ENCODE peak calls at places on chromosome 20, in six cellular contexts. One of them, this sample, is unnamed.

GRCh38 chr20:63500902-63501817 is 2.3 kb upstream of the EEF1A2 start:
- DNase-seq in stomach: no peak
- DNase-seq in ovary: peak; percentile 13
- DNase-seq in body of pancreas: no peak
- DNase-seq in GM12878: no peak
- DNase-seq in cardiac muscle cell: no peak
- DNase-seq in this sample: no peak

GRCh38 chr20:7113577-7114466 is 346.3 kb downstream of the BMP2 start:
- DNase-seq in stomach: peak; percentile 28
- DNase-seq in ovary: no peak
- DNase-seq in body of pancreas: peak; percentile 22
- DNase-seq in GM12878: no peak
- DNase-seq in cardiac muscle cell: peak; percentile 74
- DNase-seq in this sample: no peak

GRCh38 chr20:35467339-35468224 is 12.2 kb downstream of the CEP250 start:
- DNase-seq in stomach: no peak
- DNase-seq in ovary: peak; percentile 47
- DNase-seq in body of pancreas: no peak
- DNase-seq in GM12878: no peak
- DNase-seq in cardiac muscle cell: peak; percentile 22
- DNase-seq in this sample: no peak

GRCh38 chr20:44388466-44389023 is 33.0 kb downstream of the HNF4A start:
- DNase-seq in stomach: peak; percentile 59
- DNase-seq in ovary: peak; percentile 69
- DNase-seq in body of pancreas: peak; percentile 56
- DNase-seq in GM12878: no peak
- DNase-seq in cardiac muscle cell: peak; percentile 69
- DNase-seq in this sample: peak; percentile 49

GRCh38 chr20:45459606-45460005 is 9.9 kb upstream of the WFDC2 start:
- DNase-seq in stomach: no peak
- DNase-seq in ovary: no peak
- DNase-seq in body of pancreas: no peak
- DNase-seq in GM12878: no peak
- DNase-seq in cardiac muscle cell: no peak
- DNase-seq in this sample: no peak

GRCh38 chr20:44166008-44166407 is 21.0 kb downstream of the JPH2 start:
- DNase-seq in stomach: no peak
- DNase-seq in ovary: no peak
- DNase-seq in body of pancreas: no peak
- DNase-seq in GM12878: no peak
- DNase-seq in cardiac muscle cell: no peak
- DNase-seq in this sample: no peak

GRCh38 chr20:53883098-53883762 is 187.2 kb downstream of the BCAS1 start:
- DNase-seq in stomach: no peak
- DNase-seq in ovary: no peak
- DNase-seq in body of pancreas: no peak
- DNase-seq in GM12878: no peak
- DNase-seq in cardiac muscle cell: no peak
- DNase-seq in this sample: no peak

GRCh38 chr20:31819083-31819784 is at the start of gene MYLK2:
- DNase-seq in stomach: no peak
- DNase-seq in ovary: no peak
- DNase-seq in body of pancreas: peak; percentile 88
- DNase-seq in GM12878: no peak
- DNase-seq in cardiac muscle cell: no peak
- DNase-seq in this sample: no peak

GRCh38 chr20:54106162-54106561 is 35.8 kb upstream of the BCAS1 start:
- DNase-seq in stomach: no peak
- DNase-seq in ovary: no peak
- DNase-seq in body of pancreas: no peak
- DNase-seq in GM12878: no peak
- DNase-seq in cardiac muscle cell: no peak
- DNase-seq in this sample: no peak

GRCh38 chr20:61353261-61353995 is 101.4 kb downstream of the CDH4 start:
- DNase-seq in stomach: no peak
- DNase-seq in ovary: no peak
- DNase-seq in body of pancreas: no peak
- DNase-seq in GM12878: no peak
- DNase-seq in cardiac muscle cell: no peak
- DNase-seq in this sample: no peak

GRCh38 chr20:64041040-64041780 is 5.2 kb downstream of the C20orf204 start:
- DNase-seq in stomach: no peak
- DNase-seq in ovary: no peak
- DNase-seq in body of pancreas: no peak
- DNase-seq in GM12878: no peak
- DNase-seq in cardiac muscle cell: no peak
- DNase-seq in this sample: no peak

GRCh38 chr20:50577175-50578018 is 67.2 kb downstream of the PTPN1 start:
- DNase-seq in stomach: peak; percentile 86
- DNase-seq in ovary: no peak
- DNase-seq in body of pancreas: peak; percentile 86
- DNase-seq in GM12878: no peak
- DNase-seq in cardiac muscle cell: no peak
- DNase-seq in this sample: peak; percentile 64

GRCh38 chr20:13221673-13222318 is 722 bp downstream of the ISM1 start:
- DNase-seq in stomach: no peak
- DNase-seq in ovary: no peak
- DNase-seq in body of pancreas: peak; percentile 75
- DNase-seq in GM12878: no peak
- DNase-seq in cardiac muscle cell: peak; percentile 83
- DNase-seq in this sample: peak; percentile 40

GRCh38 chr20:57938158-57939108 is 228.6 kb upstream of the PMEPA1 start:
- DNase-seq in stomach: no peak
- DNase-seq in ovary: no peak
- DNase-seq in body of pancreas: no peak
- DNase-seq in GM12878: no peak
- DNase-seq in cardiac muscle cell: no peak
- DNase-seq in this sample: no peak

GRCh38 chr20:16004108-16004854 is 569.0 kb downstream of the KIF16B start:
- DNase-seq in stomach: peak; percentile 70
- DNase-seq in ovary: no peak
- DNase-seq in body of pancreas: no peak
- DNase-seq in GM12878: no peak
- DNase-seq in cardiac muscle cell: peak; percentile 85
- DNase-seq in this sample: no peak

GRCh38 chr20:12466915-12467314 is 541.9 kb upstream of the SPTLC3 start:
- DNase-seq in stomach: no peak
- DNase-seq in ovary: no peak
- DNase-seq in body of pancreas: no peak
- DNase-seq in GM12878: no peak
- DNase-seq in cardiac muscle cell: no peak
- DNase-seq in this sample: no peak

GRCh38 chr20:15767636-15768369 is 805.4 kb downstream of the KIF16B start:
- DNase-seq in stomach: no peak
- DNase-seq in ovary: no peak
- DNase-seq in body of pancreas: no peak
- DNase-seq in GM12878: no peak
- DNase-seq in cardiac muscle cell: no peak
- DNase-seq in this sample: no peak

GRCh38 chr20:62742979-62743776 is 34.5 kb downstream of the NTSR1 start:
- DNase-seq in stomach: no peak
- DNase-seq in ovary: peak; percentile 7
- DNase-seq in body of pancreas: peak; percentile 1
- DNase-seq in GM12878: no peak
- DNase-seq in cardiac muscle cell: no peak
- DNase-seq in this sample: peak; percentile 56

GRCh38 chr20:37366749-37367148 is 20.8 kb downstream of the SRC start:
- DNase-seq in stomach: no peak
- DNase-seq in ovary: no peak
- DNase-seq in body of pancreas: no peak
- DNase-seq in GM12878: no peak
- DNase-seq in cardiac muscle cell: no peak
- DNase-seq in this sample: no peak
- H3K4me3 ChIP-seq in stomach: no peak overlapping the region
- H3K4me3 ChIP-seq in ovary: no peak overlapping the region
- H3K4me3 ChIP-seq in body of pancreas: no peak overlapping the region
- H3K4me3 ChIP-seq in GM12878: peak overlapping the region; percentile 9
- H3K4me3 ChIP-seq in cardiac muscle cell: no peak overlapping the region
- H3K4me3 ChIP-seq in this sample: no peak overlapping the region

DNA sequence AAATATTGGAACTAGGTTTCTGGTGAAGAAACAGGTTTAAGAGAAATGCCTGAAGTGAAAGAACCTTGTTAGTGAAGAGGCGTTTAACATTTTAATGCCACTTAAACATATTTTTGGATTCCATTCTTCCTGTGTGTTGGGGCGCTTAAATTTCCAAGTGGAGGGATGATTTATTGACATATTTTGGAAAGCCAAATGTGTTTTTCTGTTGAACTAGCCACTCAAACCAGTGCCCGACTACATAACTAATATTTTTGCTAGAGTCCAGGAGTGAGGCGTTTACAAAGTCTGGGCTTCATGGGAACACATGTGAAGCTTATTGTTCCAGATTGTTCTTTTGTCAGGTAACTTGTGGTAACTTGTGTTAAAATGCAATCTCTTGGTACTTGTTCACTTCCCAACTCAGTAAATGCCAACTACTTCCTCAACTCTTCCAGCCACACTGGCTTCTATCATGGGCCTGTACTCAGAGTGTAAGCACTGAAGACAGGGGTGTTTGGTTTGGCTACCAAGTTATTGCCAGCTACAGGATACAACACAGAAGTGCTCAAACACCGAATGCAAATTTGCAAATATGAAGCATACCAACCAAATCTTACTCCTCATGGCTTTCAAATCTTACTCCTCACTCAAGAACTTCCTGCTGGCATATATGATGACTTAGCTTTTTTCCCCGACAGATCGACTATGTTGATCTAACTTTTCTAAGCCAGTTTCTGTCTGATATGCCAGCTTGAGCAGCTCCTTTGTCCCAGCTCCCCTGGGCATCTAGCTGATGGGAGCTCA is 2.0 kb upstream of the ZNFX1 start:
- DNase-seq in stomach: no peak
- DNase-seq in ovary: no peak
- DNase-seq in body of pancreas: no peak
- DNase-seq in GM12878: no peak
- DNase-seq in cardiac muscle cell: no peak
- DNase-seq in this sample: no peak
- H3K9me3 ChIP-seq in stomach: peaks cover 12% of the 10 kb centered on the region
- H3K9me3 ChIP-seq in ovary: peaks cover 20% of the 10 kb centered on the region
- H3K9me3 ChIP-seq in body of pancreas: peaks cover 11% of the 10 kb centered on the region
- H3K9me3 ChIP-seq in GM12878: peaks cover 14% of the 10 kb centered on the region
- H3K9me3 ChIP-seq in cardiac muscle cell: no peaks in the 10 kb centered on the region
- H3K9me3 ChIP-seq in this sample: peaks cover 8% of the 10 kb centered on the region

GRCh38 chr20:23047001-23047737 is 2.3 kb downstream of the THBD start:
- DNase-seq in stomach: no peak
- DNase-seq in ovary: no peak
- DNase-seq in body of pancreas: no peak
- DNase-seq in GM12878: no peak
- DNase-seq in cardiac muscle cell: no peak
- DNase-seq in this sample: no peak
- H3K4me3 ChIP-seq in stomach: peak overlapping the region; percentile 66
- H3K4me3 ChIP-seq in ovary: peak overlapping the region; percentile 36
- H3K4me3 ChIP-seq in body of pancreas: no peak overlapping the region
- H3K4me3 ChIP-seq in GM12878: no peak overlapping the region
- H3K4me3 ChIP-seq in cardiac muscle cell: no peak overlapping the region
- H3K4me3 ChIP-seq in this sample: peak overlapping the region; percentile 82

GRCh38 chr20:46501337-46501942 is 11.9 kb downstream of the ZNF334 start:
- DNase-seq in stomach: no peak
- DNase-seq in ovary: no peak
- DNase-seq in body of pancreas: no peak
- DNase-seq in GM12878: no peak
- DNase-seq in cardiac muscle cell: no peak
- DNase-seq in this sample: no peak
- H3K9me3 ChIP-seq in stomach: peaks cover 35% of the 10 kb centered on the region
- H3K9me3 ChIP-seq in ovary: peaks cover 22% of the 10 kb centered on the region
- H3K9me3 ChIP-seq in body of pancreas: peaks cover 37% of the 10 kb centered on the region
- H3K9me3 ChIP-seq in GM12878: peaks cover 13% of the 10 kb centered on the region
- H3K9me3 ChIP-seq in cardiac muscle cell: peaks cover 11% of the 10 kb centered on the region
- H3K9me3 ChIP-seq in this sample: no peaks in the 10 kb centered on the region

GRCh38 chr20:10672579-10673127 is 1.1 kb downstream of the JAG1 start:
- DNase-seq in stomach: peak; percentile 71
- DNase-seq in ovary: peak; percentile 58
- DNase-seq in body of pancreas: peak; percentile 73
- DNase-seq in GM12878: no peak
- DNase-seq in cardiac muscle cell: peak; percentile 60
- DNase-seq in this sample: peak; percentile 80
- H3K4me3 ChIP-seq in stomach: peak overlapping the region; percentile 93
- H3K4me3 ChIP-seq in ovary: peak overlapping the region; percentile 66
- H3K4me3 ChIP-seq in body of pancreas: peak overlapping the region; percentile 24
- H3K4me3 ChIP-seq in GM12878: peak overlapping the region; percentile 81
- H3K4me3 ChIP-seq in cardiac muscle cell: peak overlapping the region; percentile 89
- H3K4me3 ChIP-seq in this sample: peak overlapping the region; percentile 88

DNA sequence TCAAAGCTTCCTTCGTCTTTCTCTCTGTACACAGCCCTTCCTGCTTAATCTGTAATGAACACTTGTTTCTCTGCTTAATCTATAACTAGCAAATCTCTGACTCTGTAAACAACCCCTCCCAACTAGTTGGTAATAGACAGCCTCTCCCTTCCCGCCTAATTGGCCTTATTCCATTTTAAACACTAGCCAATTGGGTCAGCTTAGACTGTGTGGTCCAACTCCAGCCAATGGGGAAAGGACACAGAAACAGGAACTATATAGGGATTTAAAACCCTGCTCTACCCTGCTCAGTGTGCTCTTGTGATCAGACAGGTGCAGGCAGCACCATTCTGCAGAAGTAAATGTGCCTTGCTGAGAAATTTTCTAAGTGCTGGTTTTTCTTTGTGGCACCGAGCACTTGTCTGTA is 18.5 kb downstream of the CHD6 start:
- DNase-seq in stomach: no peak
- DNase-seq in ovary: no peak
- DNase-seq in body of pancreas: no peak
- DNase-seq in GM12878: no peak
- DNase-seq in cardiac muscle cell: no peak
- DNase-seq in this sample: no peak
- H3K9me3 ChIP-seq in stomach: peaks cover 19% of the 10 kb centered on the region
- H3K9me3 ChIP-seq in ovary: peaks cover 5% of the 10 kb centered on the region
- H3K9me3 ChIP-seq in body of pancreas: peaks cover 26% of the 10 kb centered on the region
- H3K9me3 ChIP-seq in GM12878: peaks cover 53% of the 10 kb centered on the region
- H3K9me3 ChIP-seq in cardiac muscle cell: peaks cover 6% of the 10 kb centered on the region
- H3K9me3 ChIP-seq in this sample: no peaks in the 10 kb centered on the region

DNA sequence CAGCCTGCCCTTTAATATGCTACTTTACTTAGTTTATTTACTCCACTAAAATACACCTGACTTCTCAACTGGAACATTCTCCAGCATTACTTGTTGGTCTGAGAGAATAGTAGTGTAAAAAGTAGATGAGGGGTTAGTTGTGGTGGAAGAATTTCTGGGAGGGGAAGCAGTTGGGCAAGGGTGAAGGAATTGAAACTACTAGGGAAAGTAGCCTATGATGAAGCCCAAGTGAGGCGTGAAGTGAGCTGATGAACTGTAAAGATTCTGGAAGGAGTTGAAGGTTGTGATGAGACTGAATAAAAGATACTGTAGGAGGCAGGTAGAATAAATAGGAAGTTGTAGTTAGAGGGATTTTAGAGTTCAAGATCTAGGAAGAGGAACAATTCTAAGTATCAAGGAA is 72.5 kb downstream of the ITCH start:
- DNase-seq in stomach: no peak
- DNase-seq in ovary: no peak
- DNase-seq in body of pancreas: no peak
- DNase-seq in GM12878: no peak
- DNase-seq in cardiac muscle cell: no peak
- DNase-seq in this sample: no peak
- H3K4me3 ChIP-seq in stomach: no peak overlapping the region
- H3K4me3 ChIP-seq in ovary: no peak overlapping the region
- H3K4me3 ChIP-seq in body of pancreas: no peak overlapping the region
- H3K4me3 ChIP-seq in GM12878: no peak overlapping the region
- H3K4me3 ChIP-seq in cardiac muscle cell: no peak overlapping the region
- H3K4me3 ChIP-seq in this sample: no peak overlapping the region

DNA sequence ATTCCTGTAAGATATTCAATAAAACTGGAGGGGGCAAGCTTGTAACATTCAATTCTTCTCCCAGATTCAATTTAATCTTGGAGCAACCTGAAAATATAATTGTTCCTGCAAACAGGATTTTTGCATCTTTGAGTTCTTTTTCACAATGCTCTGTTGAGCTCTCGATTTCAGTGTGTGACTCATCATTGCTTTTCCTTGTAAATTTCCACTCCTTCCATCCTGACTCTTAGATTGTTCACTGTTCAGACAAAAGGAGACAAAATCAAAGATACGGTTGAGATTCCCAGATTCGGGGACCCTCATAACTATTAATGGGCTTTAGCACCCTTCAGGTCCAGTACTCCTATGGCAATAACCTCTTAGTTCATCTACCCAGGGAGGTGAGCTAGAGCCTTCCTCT is 571.9 kb upstream of the CHD6 start:
- DNase-seq in stomach: no peak
- DNase-seq in ovary: no peak
- DNase-seq in body of pancreas: no peak
- DNase-seq in GM12878: no peak
- DNase-seq in cardiac muscle cell: no peak
- DNase-seq in this sample: no peak
- H3K9me3 ChIP-seq in stomach: no peaks in the 10 kb centered on the region
- H3K9me3 ChIP-seq in ovary: no peaks in the 10 kb centered on the region
- H3K9me3 ChIP-seq in body of pancreas: no peaks in the 10 kb centered on the region
- H3K9me3 ChIP-seq in GM12878: no peaks in the 10 kb centered on the region
- H3K9me3 ChIP-seq in cardiac muscle cell: no peaks in the 10 kb centered on the region
- H3K9me3 ChIP-seq in this sample: no peaks in the 10 kb centered on the region